ENCODE peak calls at places on chromosomes 4 and X, in six cellular contexts. One of them, this sample, is unnamed.
A peak's percentile ranks its signal among the peaks of the same experiment; 100 is the strongest.

GRCh38 chrX:41198410-41198809 is 113.2 kb downstream of the USP9X start:
- DNase-seq in fibroblast of villous mesenchyme: no peak
- DNase-seq in epithelial cell of esophagus: peak; percentile 73
- DNase-seq in AG10803: no peak
- DNase-seq in astrocyte of the spinal cord: no peak
- DNase-seq in cardiac muscle cell: no peak
- DNase-seq in this sample: no peak

GRCh38 chr4:8087921-8088495 is 70.6 kb downstream of the ABLIM2 start:
- DNase-seq in fibroblast of villous mesenchyme: no peak
- DNase-seq in AG10803: no peak
- DNase-seq in astrocyte of the spinal cord: no peak
- DNase-seq in cardiac muscle cell: no peak
- DNase-seq in epithelial cell of esophagus: no peak
- DNase-seq in this sample: no peak

GRCh38 chr4:26032142-26032541 is 118.1 kb downstream of the SMIM20 start:
- DNase-seq in astrocyte of the spinal cord: peak; percentile 72
- DNase-seq in epithelial cell of esophagus: peak; percentile 44
- DNase-seq in AG10803: peak; percentile 78
- DNase-seq in cardiac muscle cell: no peak
- DNase-seq in fibroblast of villous mesenchyme: no peak
- DNase-seq in this sample: peak; percentile 67

GRCh38 chr4:175951794-175952193 is 113.8 kb upstream of the WDR17 start:
- DNase-seq in astrocyte of the spinal cord: peak; percentile 33
- DNase-seq in fibroblast of villous mesenchyme: no peak
- DNase-seq in epithelial cell of esophagus: peak; percentile 74
- DNase-seq in AG10803: no peak
- DNase-seq in cardiac muscle cell: no peak
- DNase-seq in this sample: no peak

GRCh38 chrX:10781847-10782530 is 161.6 kb upstream of the MID1 start:
- DNase-seq in astrocyte of the spinal cord: no peak
- DNase-seq in AG10803: no peak
- DNase-seq in epithelial cell of esophagus: peak; percentile 59
- DNase-seq in cardiac muscle cell: no peak
- DNase-seq in fibroblast of villous mesenchyme: no peak
- DNase-seq in this sample: no peak

GRCh38 chr4:173415885-173416658 is 17.2 kb upstream of the SCRG1 start:
- DNase-seq in fibroblast of villous mesenchyme: peak; percentile 44
- DNase-seq in epithelial cell of esophagus: no peak
- DNase-seq in astrocyte of the spinal cord: no peak
- DNase-seq in cardiac muscle cell: peak; percentile 49
- DNase-seq in AG10803: no peak
- DNase-seq in this sample: peak; percentile 30

GRCh38 chr4:73770917-73771316 is 30.5 kb downstream of the CXCL8 start:
- DNase-seq in fibroblast of villous mesenchyme: no peak
- DNase-seq in cardiac muscle cell: peak; percentile 8
- DNase-seq in astrocyte of the spinal cord: no peak
- DNase-seq in epithelial cell of esophagus: no peak
- DNase-seq in AG10803: no peak
- DNase-seq in this sample: no peak

GRCh38 chr4:165813606-165814005 is 59.4 kb upstream of the TLL1 start:
- DNase-seq in cardiac muscle cell: peak; percentile 28
- DNase-seq in AG10803: no peak
- DNase-seq in fibroblast of villous mesenchyme: no peak
- DNase-seq in epithelial cell of esophagus: peak; percentile 38
- DNase-seq in astrocyte of the spinal cord: peak; percentile 3
- DNase-seq in this sample: peak; percentile 12

GRCh38 chr4:151045907-151046306 is 30.8 kb upstream of the LRBA start:
- DNase-seq in astrocyte of the spinal cord: no peak
- DNase-seq in AG10803: no peak
- DNase-seq in fibroblast of villous mesenchyme: no peak
- DNase-seq in cardiac muscle cell: no peak
- DNase-seq in epithelial cell of esophagus: peak; percentile 15
- DNase-seq in this sample: no peak

GRCh38 chr4:177032341-177032740 is 239.6 kb upstream of the VEGFC start:
- DNase-seq in AG10803: no peak
- DNase-seq in fibroblast of villous mesenchyme: no peak
- DNase-seq in astrocyte of the spinal cord: no peak
- DNase-seq in cardiac muscle cell: peak; percentile 33
- DNase-seq in epithelial cell of esophagus: no peak
- DNase-seq in this sample: no peak

GRCh38 chr4:164501074-164501473 is 252.9 kb upstream of the SMIM31 start:
- DNase-seq in cardiac muscle cell: no peak
- DNase-seq in epithelial cell of esophagus: peak; percentile 77
- DNase-seq in AG10803: peak; percentile 5
- DNase-seq in astrocyte of the spinal cord: peak; percentile 44
- DNase-seq in fibroblast of villous mesenchyme: no peak
- DNase-seq in this sample: no peak

GRCh38 chr4:13159041-13159620 is 325.0 kb downstream of the RAB28 start:
- DNase-seq in AG10803: no peak
- DNase-seq in epithelial cell of esophagus: no peak
- DNase-seq in cardiac muscle cell: no peak
- DNase-seq in fibroblast of villous mesenchyme: no peak
- DNase-seq in astrocyte of the spinal cord: no peak
- DNase-seq in this sample: no peak

GRCh38 chr4:103400405-103400804 is 202.3 kb upstream of the CENPE start:
- DNase-seq in astrocyte of the spinal cord: peak; percentile 30
- DNase-seq in fibroblast of villous mesenchyme: no peak
- DNase-seq in cardiac muscle cell: peak; percentile 1
- DNase-seq in AG10803: no peak
- DNase-seq in epithelial cell of esophagus: peak; percentile 97
- DNase-seq in this sample: no peak

GRCh38 chr4:1772869-1773538 is 20.1 kb upstream of the FGFR3 start:
- DNase-seq in cardiac muscle cell: no peak
- DNase-seq in epithelial cell of esophagus: peak; percentile 37
- DNase-seq in astrocyte of the spinal cord: no peak
- DNase-seq in AG10803: no peak
- DNase-seq in fibroblast of villous mesenchyme: no peak
- DNase-seq in this sample: no peak

GRCh38 chr4:68948985-68949384 is 2.6 kb downstream of the UGT2A3 start:
- DNase-seq in AG10803: no peak
- DNase-seq in epithelial cell of esophagus: no peak
- DNase-seq in fibroblast of villous mesenchyme: no peak
- DNase-seq in cardiac muscle cell: no peak
- DNase-seq in astrocyte of the spinal cord: no peak
- DNase-seq in this sample: no peak

GRCh38 chr4:106062452-106062875 is 167.2 kb downstream of the NPNT start:
- DNase-seq in AG10803: peak; percentile 59
- DNase-seq in astrocyte of the spinal cord: peak; percentile 86
- DNase-seq in epithelial cell of esophagus: peak; percentile 15
- DNase-seq in cardiac muscle cell: peak; percentile 82
- DNase-seq in fibroblast of villous mesenchyme: peak; percentile 95
- DNase-seq in this sample: peak; percentile 78

GRCh38 chr4:106371166-106371565 is 2.6 kb upstream of the GIMD1 start:
- DNase-seq in cardiac muscle cell: no peak
- DNase-seq in AG10803: peak; percentile 34
- DNase-seq in fibroblast of villous mesenchyme: no peak
- DNase-seq in epithelial cell of esophagus: no peak
- DNase-seq in astrocyte of the spinal cord: no peak
- DNase-seq in this sample: no peak

GRCh38 chrX:118066867-118067515 is 49.6 kb downstream of the KLHL13 start:
- DNase-seq in epithelial cell of esophagus: peak; percentile 77
- DNase-seq in cardiac muscle cell: no peak
- DNase-seq in fibroblast of villous mesenchyme: no peak
- DNase-seq in astrocyte of the spinal cord: no peak
- DNase-seq in AG10803: no peak
- DNase-seq in this sample: no peak

GRCh38 chrX:154135458-154136229 is 8.4 kb upstream of the OPN1LW start:
- DNase-seq in astrocyte of the spinal cord: no peak
- DNase-seq in fibroblast of villous mesenchyme: no peak
- DNase-seq in cardiac muscle cell: no peak
- DNase-seq in epithelial cell of esophagus: no peak
- DNase-seq in AG10803: no peak
- DNase-seq in this sample: no peak

GRCh38 chr4:74874785-74875367 is 58.0 kb upstream of the PARM1 start:
- DNase-seq in cardiac muscle cell: peak; percentile 91
- DNase-seq in epithelial cell of esophagus: peak; percentile 84
- DNase-seq in fibroblast of villous mesenchyme: peak; percentile 86
- DNase-seq in AG10803: peak; percentile 83
- DNase-seq in astrocyte of the spinal cord: peak; percentile 75
- DNase-seq in this sample: peak; percentile 88

DNA sequence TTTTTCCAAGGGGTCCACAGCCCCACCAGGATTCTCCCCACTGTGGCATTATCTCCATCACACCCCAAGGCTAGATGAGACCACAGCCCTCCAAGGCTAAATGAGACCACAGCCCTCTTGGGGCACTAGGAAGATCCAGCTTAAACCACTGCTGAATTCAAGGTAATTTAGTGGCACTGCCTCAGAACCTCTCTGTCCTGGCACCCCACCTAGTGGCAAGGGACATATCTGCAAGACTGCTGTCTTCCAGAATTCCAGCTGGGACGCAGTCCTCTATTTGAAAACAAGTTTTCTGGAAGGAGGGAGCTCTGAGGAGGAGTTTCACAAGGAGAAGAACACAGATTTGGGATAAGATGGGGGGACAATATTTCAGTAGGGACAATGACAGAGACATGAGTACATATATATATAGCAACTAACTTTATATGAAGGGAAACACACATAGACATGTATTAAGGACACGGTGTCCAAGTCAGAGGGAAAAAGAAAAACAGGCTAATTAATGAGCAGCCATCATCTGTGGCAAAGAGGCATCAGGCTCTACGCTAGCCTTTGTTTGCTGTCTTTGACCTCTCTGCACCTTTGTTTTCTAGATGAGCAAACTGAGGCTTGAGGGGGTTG is 9.3 kb downstream of the CETN2 start:
- DNase-seq in AG10803: peak; percentile 31
- DNase-seq in fibroblast of villous mesenchyme: peak; percentile 42
- DNase-seq in cardiac muscle cell: peak; percentile 31
- DNase-seq in astrocyte of the spinal cord: no peak
- DNase-seq in epithelial cell of esophagus: peak; percentile 54
- DNase-seq in this sample: peak; percentile 45
- TF ChIP-seq CTCF in AG10803: peak; percentile 63
- TF ChIP-seq CTCF in fibroblast of villous mesenchyme: peak; percentile 70
- TF ChIP-seq CTCF in cardiac muscle cell: peak; percentile 56
- TF ChIP-seq CTCF in astrocyte of the spinal cord: peak; percentile 67
- TF ChIP-seq CTCF in epithelial cell of esophagus: peak; percentile 83
- TF ChIP-seq CTCF in this sample: peak; percentile 69

GRCh38 chr4:182807346-182807745 is 109.8 kb downstream of the DCTD start:
- DNase-seq in AG10803: no peak
- DNase-seq in fibroblast of villous mesenchyme: no peak
- DNase-seq in astrocyte of the spinal cord: no peak
- DNase-seq in epithelial cell of esophagus: no peak
- DNase-seq in cardiac muscle cell: no peak
- DNase-seq in this sample: no peak
- H3K4me3 ChIP-seq in AG10803: no peak overlapping the region
- H3K4me3 ChIP-seq in fibroblast of villous mesenchyme: no peak overlapping the region
- H3K4me3 ChIP-seq in astrocyte of the spinal cord: peak overlapping the region; percentile 48
- H3K4me3 ChIP-seq in epithelial cell of esophagus: no peak overlapping the region
- H3K4me3 ChIP-seq in cardiac muscle cell: no peak overlapping the region
- H3K4me3 ChIP-seq in this sample: no peak overlapping the region

GRCh38 chr4:80619070-80619674 is 283.6 kb downstream of the CFAP299 start:
- DNase-seq in AG10803: no peak
- DNase-seq in cardiac muscle cell: peak; percentile 23
- DNase-seq in astrocyte of the spinal cord: no peak
- DNase-seq in fibroblast of villous mesenchyme: no peak
- DNase-seq in epithelial cell of esophagus: peak; percentile 45
- DNase-seq in this sample: peak; percentile 7
- TF ChIP-seq CTCF in AG10803: no peak
- TF ChIP-seq CTCF in cardiac muscle cell: peak; percentile 15
- TF ChIP-seq CTCF in astrocyte of the spinal cord: peak; percentile 35
- TF ChIP-seq CTCF in fibroblast of villous mesenchyme: no peak
- TF ChIP-seq CTCF in epithelial cell of esophagus: peak; percentile 63
- TF ChIP-seq CTCF in this sample: peak; percentile 4

GRCh38 chrX:23246001-23246400 is 88.6 kb upstream of the PTCHD1 start:
- DNase-seq in AG10803: no peak
- DNase-seq in fibroblast of villous mesenchyme: peak; percentile 8
- DNase-seq in astrocyte of the spinal cord: peak; percentile 62
- DNase-seq in epithelial cell of esophagus: no peak
- DNase-seq in cardiac muscle cell: no peak
- DNase-seq in this sample: no peak
- H3K4me3 ChIP-seq in AG10803: no peak overlapping the region
- H3K4me3 ChIP-seq in fibroblast of villous mesenchyme: no peak overlapping the region
- H3K4me3 ChIP-seq in astrocyte of the spinal cord: no peak overlapping the region
- H3K4me3 ChIP-seq in epithelial cell of esophagus: no peak overlapping the region
- H3K4me3 ChIP-seq in cardiac muscle cell: no peak overlapping the region
- H3K4me3 ChIP-seq in this sample: no peak overlapping the region

GRCh38 chr4:76199664-76200211 is 13.9 kb downstream of the SCARB2 start:
- DNase-seq in epithelial cell of esophagus: no peak
- DNase-seq in cardiac muscle cell: peak; percentile 62
- DNase-seq in AG10803: no peak
- DNase-seq in astrocyte of the spinal cord: peak; percentile 23
- DNase-seq in fibroblast of villous mesenchyme: peak; percentile 38
- DNase-seq in this sample: peak; percentile 51
- TF ChIP-seq CTCF in epithelial cell of esophagus: no peak
- TF ChIP-seq CTCF in cardiac muscle cell: no peak
- TF ChIP-seq CTCF in AG10803: no peak
- TF ChIP-seq CTCF in astrocyte of the spinal cord: no peak
- TF ChIP-seq CTCF in fibroblast of villous mesenchyme: peak; percentile 15
- TF ChIP-seq CTCF in this sample: peak; percentile 6

GRCh38 chrX:14359316-14359715 is 170.0 kb upstream of the GLRA2 start:
- DNase-seq in astrocyte of the spinal cord: no peak
- DNase-seq in AG10803: no peak
- DNase-seq in cardiac muscle cell: no peak
- DNase-seq in epithelial cell of esophagus: peak; percentile 13
- DNase-seq in fibroblast of villous mesenchyme: no peak
- DNase-seq in this sample: no peak
- H3K4me3 ChIP-seq in astrocyte of the spinal cord: no peak overlapping the region
- H3K4me3 ChIP-seq in AG10803: no peak overlapping the region
- H3K4me3 ChIP-seq in cardiac muscle cell: no peak overlapping the region
- H3K4me3 ChIP-seq in epithelial cell of esophagus: no peak overlapping the region
- H3K4me3 ChIP-seq in fibroblast of villous mesenchyme: no peak overlapping the region
- H3K4me3 ChIP-seq in this sample: no peak overlapping the region